ENCODE peak calls at places on chromosomes 6 and 20, in nine cellular contexts. C is heart left ventricle; H is stomach; L is CD8-positive, alpha-beta T cell; P is breast epithelium; G is dorsolateral prefrontal cortex; O is astrocyte; M is colonic mucosa; T is brain microvascular endothelial cell. Q is an unnamed sample.

GRCh38 chr6:55490871-55491270 is 88.1 kb downstream of the HMGCLL1 start:
- DNase-seq in O (no peak), M (no peak), C (no peak), G (no peak), H (no peak), T (no peak), L (no peak), P (no peak), Q (no peak)

GRCh38 chr6:33815854-33816253 is 12.1 kb upstream of the MLN start:
- DNase-seq in H (no peak), L (no peak), M (no peak), C (no peak), P (no peak), T (peak; percentile 11), G (no peak), O (no peak), Q (no peak)

GRCh38 chr20:35721219-35721618 is 20.8 kb downstream of the RBM39 start:
- DNase-seq in O (no peak), G (no peak), T (no peak), C (no peak), H (no peak), P (no peak), M (no peak), L (no peak), Q (no peak)

GRCh38 chr20:33466303-33466646 is 22.7 kb upstream of the SNTA1 start:
- DNase-seq in G (no peak), T (no peak), L (no peak), P (no peak), M (no peak), C (no peak), O (no peak), H (no peak), Q (no peak)

GRCh38 chr6:157223021-157223430 is 100.3 kb downstream of the TMEM242 start:
- DNase-seq in O (no peak), M (no peak), L (no peak), G (no peak), C (no peak), T (no peak), H (no peak), P (no peak), Q (no peak)

GRCh38 chr6:1724124-1724523 is 114.4 kb downstream of the FOXC1 start:
- DNase-seq in P (no peak), G (no peak), L (no peak), O (no peak), M (no peak), T (no peak), C (no peak), H (no peak), Q (no peak)

GRCh38 chr6:111730835-111731234 is 125.2 kb upstream of the TRAF3IP2 start:
- DNase-seq in M (no peak), H (peak; percentile 71), T (no peak), G (no peak), C (no peak), O (no peak), L (no peak), P (no peak), Q (no peak)

GRCh38 chr6:19925533-19925932 is 88.4 kb downstream of the ID4 start:
- DNase-seq in G (no peak), M (no peak), P (no peak), L (no peak), O (no peak), H (no peak), C (no peak), T (no peak), Q (no peak)

GRCh38 chr6:140230282-140230681 is 855.8 kb upstream of the CITED2 start:
- DNase-seq in H (no peak), O (no peak), G (no peak), T (no peak), M (peak; percentile 70), L (no peak), P (no peak), C (no peak), Q (no peak)

GRCh38 chr6:137832110-137832509 is 34.9 kb upstream of the TNFAIP3 start:
- DNase-seq in L (no peak), G (no peak), O (peak; percentile 95), M (no peak), C (no peak), T (peak; percentile 94), H (no peak), P (no peak), Q (no peak)

GRCh38 chr6:5084787-5085637 is at the start of gene PPP1R3G:
- DNase-seq in P (no peak), C (peak; percentile 62), G (no peak), L (no peak), M (peak; percentile 56), H (no peak), T (peak; percentile 35), O (peak; percentile 59), Q (peak; percentile 26)

GRCh38 chr6:110064744-110065524 is 86.8 kb downstream of the GPR6 start:
- DNase-seq in C (no peak), T (no peak), M (no peak), O (no peak), G (no peak), P (no peak), H (no peak), L (no peak), Q (no peak)

GRCh38 chr6:41937881-41938574 is 3.6 kb downstream of the CCND3 start:
- DNase-seq in M (no peak), P (no peak), L (peak; percentile 70), T (no peak), O (no peak), G (no peak), H (no peak), C (peak; percentile 67), Q (no peak)

GRCh38 chr6:41939848-41940758 is 1.5 kb downstream of the CCND3 start:
- DNase-seq in T (no peak), P (no peak), M (peak; percentile 84), O (peak; percentile 40), L (no peak), H (peak; percentile 27), G (no peak), C (peak; percentile 43), Q (no peak)

GRCh38 chr6:41940759-41941279 is 789 bp downstream of the CCND3 start:
- DNase-seq in L (peak; percentile 55), C (peak; percentile 75), G (no peak), M (peak; percentile 65), P (no peak), O (no peak), H (peak; percentile 44), T (no peak), Q (no peak)

GRCh38 chr6:41938590-41938989 is 3.0 kb downstream of the CCND3 start:
- DNase-seq in T (no peak), L (no peak), H (no peak), C (no peak), O (no peak), P (no peak), G (no peak), M (no peak), Q (no peak)

DNA sequence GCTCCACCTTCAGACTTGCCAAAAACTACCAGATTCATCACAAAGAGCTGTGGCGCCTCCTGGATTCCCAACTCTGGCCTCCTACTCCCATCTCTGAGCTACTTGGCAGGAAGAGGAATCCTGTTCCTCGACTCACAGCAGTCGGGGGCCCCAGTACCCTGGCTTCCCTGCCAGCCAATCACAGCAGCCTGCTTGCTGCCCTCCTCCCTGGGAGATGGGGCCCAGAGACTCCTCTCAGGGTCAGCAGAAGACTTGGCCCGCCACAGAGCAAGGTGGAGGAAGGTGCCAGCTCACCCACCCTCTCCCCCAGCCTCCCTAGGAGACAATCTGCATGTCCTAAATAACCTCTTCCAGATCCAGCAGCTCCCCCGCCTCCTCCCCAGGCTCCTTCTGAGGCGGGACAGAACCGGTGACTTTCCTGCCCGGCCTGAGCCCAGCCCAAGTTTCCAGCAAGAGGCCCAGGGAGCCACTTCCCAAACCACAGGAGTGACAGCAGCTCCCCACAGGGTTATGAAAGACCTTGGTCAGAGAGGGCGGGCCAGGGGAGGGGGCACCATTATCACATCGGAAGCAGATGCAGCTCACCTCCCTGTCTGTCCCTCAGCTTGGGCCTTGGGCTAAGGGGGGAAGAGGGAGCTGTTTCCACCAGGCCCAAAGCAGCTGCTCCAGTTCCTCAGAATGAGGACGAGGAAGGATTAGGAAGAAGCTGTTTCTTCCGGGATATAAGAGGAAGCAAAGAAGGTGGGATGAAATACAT is 2.3 kb downstream of the CCND3 start:
- DNase-seq in T (no peak), H (peak; percentile 30), C (peak; percentile 60), G (no peak), O (peak; percentile 20), P (no peak), L (no peak), M (no peak), Q (no peak)
- H3K27ac ChIP-seq in T (no peak overlapping the region), H (peak overlapping the region; percentile 90), C (peak overlapping the region; percentile 95), G (peak overlapping the region; percentile 64), O (no peak overlapping the region), P (peak overlapping the region; percentile 52), L (peak overlapping the region; percentile 39), M (peak overlapping the region; percentile 90), Q (peak overlapping the region; percentile 41)

GRCh38 chr6:52881662-52881995 is 27.9 kb downstream of the GSTA3 start:
- DNase-seq in P (no peak), M (no peak), H (no peak), L (no peak), O (no peak), C (no peak), G (no peak), T (no peak), Q (no peak)
- H3K4me3 ChIP-seq in P (peak overlapping the region; percentile 68), M (peak overlapping the region; percentile 62), H (peak overlapping the region; percentile 59), L (peak overlapping the region; percentile 48), O (no peak overlapping the region), C (peak overlapping the region; percentile 17), G (peak overlapping the region; percentile 69), T (no peak overlapping the region), Q (peak overlapping the region; percentile 27)

GRCh38 chr20:49712918-49713778 is 530 bp downstream of the B4GALT5 start:
- DNase-seq in C (peak; percentile 52), O (no peak), L (peak; percentile 33), M (peak; percentile 53), G (no peak), H (peak; percentile 44), T (no peak), P (peak; percentile 26), Q (no peak)

GRCh38 chr20:49713779-49714712 is at the start of gene B4GALT5:
- DNase-seq in C (peak; percentile 80), H (peak; percentile 73), O (peak; percentile 40), G (peak; percentile 73), P (peak; percentile 28), M (peak; percentile 59), L (peak; percentile 65), T (peak; percentile 52), Q (peak; percentile 33)

GRCh38 chr20:49712118-49712517 is 1.6 kb downstream of the B4GALT5 start:
- DNase-seq in H (no peak), O (no peak), M (no peak), G (no peak), P (no peak), T (no peak), C (no peak), L (no peak), Q (no peak)

GRCh38 chr20:49715466-49715865 is 1.8 kb upstream of the B4GALT5 start:
- DNase-seq in C (no peak), H (no peak), M (no peak), T (no peak), G (no peak), P (no peak), O (no peak), L (no peak), Q (no peak)

GRCh38 chr20:49717693-49718092 is 4.0 kb upstream of the B4GALT5 start:
- DNase-seq in H (no peak), T (no peak), O (no peak), C (no peak), G (no peak), L (no peak), P (no peak), M (no peak), Q (no peak)
- H3K27ac ChIP-seq in H (no peak overlapping the region), T (no peak overlapping the region), O (no peak overlapping the region), C (no peak overlapping the region), G (no peak overlapping the region), L (no peak overlapping the region), P (no peak overlapping the region), M (no peak overlapping the region), Q (no peak overlapping the region)

GRCh38 chr6:99604161-99605073 is 2.2 kb upstream of the PRDM13 start:
- DNase-seq in P (no peak), G (no peak), O (no peak), H (no peak), M (no peak), T (no peak), C (no peak), L (no peak), Q (no peak)
- H3K4me3 ChIP-seq in P (peak overlapping the region; percentile 68), G (peak overlapping the region; percentile 55), O (peak overlapping the region; percentile 41), H (peak overlapping the region; percentile 29), M (peak overlapping the region; percentile 26), T (no peak overlapping the region), C (peak overlapping the region; percentile 24), L (peak overlapping the region; percentile 38), Q (peak overlapping the region; percentile 37)